ENCODE peak calls at places on chromosomes 5 and 9, in six cellular contexts. E is AG10803, V is keratinocyte, Y is H1, T is astrocyte of the cerebellum, H is cardiac fibroblast. K is an unnamed sample.

GRCh38 chr5:10655041-10655685 is 91.3 kb downstream of the ANKRD33B start:
- DNase-seq in E (no peak), V (no peak), Y (no peak), T (no peak), H (peak; percentile 44), K (no peak)

GRCh38 chr5:176547811-176548210 is 1.3 kb upstream of the CDHR2 start:
- DNase-seq in E (peak; percentile 25), V (no peak), Y (no peak), T (no peak), H (peak; percentile 55), K (no peak)

GRCh38 chr5:77374686-77375085 is 117.4 kb downstream of the WDR41 start:
- DNase-seq in E (no peak), V (no peak), Y (no peak), T (no peak), H (no peak), K (no peak)

GRCh38 chr5:73312146-73312871 is 136.3 kb downstream of the FOXD1 start:
- DNase-seq in E (peak; percentile 95), V (no peak), Y (no peak), T (peak; percentile 97), H (peak; percentile 81), K (peak; percentile 88)

GRCh38 chr5:176614805-176615478 is 5.0 kb upstream of the GPRIN1 start:
- DNase-seq in E (peak; percentile 51), V (no peak), Y (no peak), T (peak; percentile 16), H (peak; percentile 76), K (no peak)

GRCh38 chr5:140403613-140404012 is 2.0 kb downstream of the ANKHD1 start:
- DNase-seq in E (no peak), V (no peak), Y (no peak), T (no peak), H (no peak), K (no peak)

GRCh38 chr9:74666625-74667316 is 169.6 kb downstream of the RORB start:
- DNase-seq in E (no peak), V (no peak), Y (no peak), T (no peak), H (no peak), K (no peak)

GRCh38 chr5:84381501-84382362 is 2.9 kb downstream of the EDIL3 start:
- DNase-seq in E (no peak), V (no peak), Y (no peak), T (no peak), H (peak; percentile 44), K (no peak)

GRCh38 chr9:33155393-33155792 is 11.7 kb downstream of the B4GALT1 start:
- DNase-seq in E (no peak), V (no peak), Y (no peak), T (no peak), H (no peak), K (no peak)

GRCh38 chr9:77987104-77987656 is 44.4 kb downstream of the GNAQ start:
- DNase-seq in E (no peak), V (no peak), Y (no peak), T (no peak), H (no peak), K (no peak)

GRCh38 chr5:166074839-166075481 is 2216.5 kb upstream of the WWC1 start:
- DNase-seq in E (no peak), V (no peak), Y (peak; percentile 48), T (no peak), H (no peak), K (no peak)

GRCh38 chr5:96691503-96692303 is 29.5 kb downstream of the CAST start:
- DNase-seq in E (peak; percentile 88), V (no peak), Y (no peak), T (no peak), H (peak; percentile 62), K (peak; percentile 70)

GRCh38 chr5:174235226-174235992 is 189.9 kb downstream of the NSG2 start:
- DNase-seq in E (peak; percentile 23), V (no peak), Y (no peak), T (peak; percentile 97), H (no peak), K (no peak)

GRCh38 chr5:29150840-29151239 is 2042.6 kb upstream of the CDH6 start:
- DNase-seq in E (no peak), V (no peak), Y (no peak), T (no peak), H (no peak), K (no peak)

GRCh38 chr5:90546216-90546837 is 12.3 kb upstream of the ADGRV1 start:
- DNase-seq in E (peak; percentile 25), V (no peak), Y (no peak), T (no peak), H (no peak), K (no peak)

GRCh38 chr5:61332369-61332745 is 299 bp downstream of the ZSWIM6 start:
- DNase-seq in E (peak; percentile 25), V (no peak), Y (no peak), T (no peak), H (peak; percentile 31), K (no peak)

GRCh38 chr9:137511758-137512463 is 38.3 kb downstream of the PNPLA7 start:
- DNase-seq in E (no peak), V (no peak), Y (no peak), T (no peak), H (no peak), K (no peak)

GRCh38 chr9:129748249-129748648 is 4.6 kb downstream of the PTGES start:
- DNase-seq in E (no peak), V (no peak), Y (no peak), T (no peak), H (peak; percentile 44), K (no peak)

GRCh38 chr5:1111727-1112289 is at the start of gene SLC12A7:
- DNase-seq in E (no peak), V (no peak), Y (peak; percentile 86), T (no peak), H (no peak), K (no peak)

GRCh38 chr9:2116073-2116472 is 100.9 kb downstream of the SMARCA2 start:
- DNase-seq in E (peak; percentile 37), V (no peak), Y (peak; percentile 70), T (no peak), H (peak; percentile 31), K (no peak)

DNA sequence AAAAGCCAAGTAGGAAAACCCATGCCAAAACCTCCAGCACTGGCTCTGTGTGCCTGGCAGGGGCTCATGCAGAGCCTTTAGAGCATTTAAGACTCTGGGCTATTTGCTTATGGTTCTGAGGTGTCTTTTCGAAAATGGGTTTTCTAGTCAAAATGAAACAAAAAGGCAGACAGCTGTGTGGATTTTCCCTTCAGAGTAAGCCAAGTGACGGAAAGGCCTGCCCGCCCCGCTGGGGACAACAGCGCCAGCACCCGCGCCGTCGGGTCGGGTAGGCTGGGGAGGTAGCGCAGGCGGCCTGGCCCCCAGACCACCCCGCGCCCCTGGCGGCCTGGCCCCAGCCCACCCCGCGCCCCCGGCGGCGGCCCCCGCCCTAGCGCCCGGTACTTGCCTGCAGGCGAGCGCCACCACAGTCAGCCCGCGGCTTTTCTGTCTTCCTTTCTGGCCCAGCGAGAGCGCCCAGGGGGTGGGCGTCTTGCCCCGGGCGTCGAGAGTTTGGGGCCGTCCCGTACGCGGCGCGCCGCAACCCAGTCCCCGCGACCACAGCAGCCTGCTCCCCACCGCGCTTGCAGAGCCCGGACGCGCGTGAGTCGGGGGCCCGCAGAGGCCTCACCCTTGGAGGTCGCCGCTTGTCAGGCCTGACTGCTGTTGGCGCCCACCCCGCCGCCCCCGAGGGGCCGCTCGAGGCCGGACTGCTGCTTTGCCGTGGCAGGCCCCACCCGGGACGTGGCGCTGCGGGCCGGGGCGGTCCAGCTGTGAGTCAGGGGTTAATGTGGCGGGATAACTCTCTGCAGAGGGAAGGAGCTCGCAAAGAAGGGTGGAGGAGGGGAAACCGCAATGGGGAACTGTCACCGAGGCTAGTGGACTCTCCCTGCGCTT is at the start of gene TICAM2:
- DNase-seq in E (peak; percentile 76), V (no peak), Y (peak; percentile 80), T (no peak), H (peak; percentile 73), K (no peak)
- TF ChIP-seq CTCF in E (no peak), V (no peak), Y (peak; percentile 53), T (no peak), H (no peak), K (peak; percentile 10)

DNA sequence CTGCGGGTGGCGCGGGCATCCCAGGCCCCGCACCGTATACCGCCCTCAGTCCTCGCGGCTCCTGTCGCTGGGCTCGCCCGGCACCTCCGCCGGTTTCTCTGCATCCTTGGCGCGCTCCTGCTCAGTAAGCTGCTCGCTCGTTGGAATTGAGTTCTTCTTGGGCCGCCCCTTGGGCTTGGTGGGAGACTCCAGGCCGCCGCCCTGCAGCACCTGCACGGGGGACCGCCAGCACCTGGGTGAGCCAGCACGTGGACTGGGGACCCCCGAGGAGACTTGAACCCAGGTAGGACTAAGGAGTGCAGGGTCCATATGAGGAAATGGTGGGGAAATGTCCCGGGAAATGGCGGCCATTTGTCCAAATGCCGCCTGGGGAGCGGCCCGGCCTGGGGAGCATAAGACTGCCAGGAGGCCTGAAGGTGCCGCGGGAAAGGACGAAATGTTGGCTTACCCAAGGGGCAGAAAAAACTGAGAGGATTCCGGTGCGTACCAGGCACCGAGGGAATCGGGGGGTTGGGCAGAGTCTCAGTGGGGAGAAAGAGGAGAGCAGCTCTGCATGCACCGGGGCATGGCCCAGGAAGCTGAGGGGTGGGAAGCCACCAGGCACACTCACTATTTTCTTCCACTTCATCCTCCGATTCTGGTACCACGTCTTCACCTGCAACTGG is 2.9 kb downstream of the BARX1 start:
- DNase-seq in E (no peak), V (no peak), Y (peak; percentile 70), T (no peak), H (no peak), K (no peak)
- H3K4me3 ChIP-seq in E (no peak overlapping the region), V (no peak overlapping the region), Y (no peak overlapping the region), T (no peak overlapping the region), H (no peak overlapping the region), K (no peak overlapping the region)

GRCh38 chr9:122806661-122807060 is 6.7 kb downstream of the OR1K1 start:
- DNase-seq in E (no peak), V (no peak), Y (no peak), T (no peak), H (no peak), K (no peak)

GRCh38 chr9:122807271-122807900 is 7.5 kb downstream of the OR1K1 start:
- DNase-seq in E (peak; percentile 72), V (no peak), Y (no peak), T (no peak), H (peak; percentile 12), K (no peak)

GRCh38 chr9:122812736-122813135 is 12.8 kb downstream of the OR1K1 start:
- DNase-seq in E (no peak), V (no peak), Y (no peak), T (no peak), H (no peak), K (no peak)

GRCh38 chr9:122808141-122808540 is 8.2 kb downstream of the OR1K1 start:
- DNase-seq in E (no peak), V (no peak), Y (no peak), T (no peak), H (no peak), K (no peak)

GRCh38 chr9:122810306-122810946 is 10.5 kb downstream of the OR1K1 start:
- DNase-seq in E (peak; percentile 68), V (no peak), Y (peak; percentile 81), T (peak; percentile 59), H (peak; percentile 82), K (peak; percentile 27)
- TF ChIP-seq CTCF in E (peak; percentile 73), V (peak; percentile 95), Y (peak; percentile 87), T (peak; percentile 59), H (peak; percentile 56), K (peak; percentile 58)

DNA sequence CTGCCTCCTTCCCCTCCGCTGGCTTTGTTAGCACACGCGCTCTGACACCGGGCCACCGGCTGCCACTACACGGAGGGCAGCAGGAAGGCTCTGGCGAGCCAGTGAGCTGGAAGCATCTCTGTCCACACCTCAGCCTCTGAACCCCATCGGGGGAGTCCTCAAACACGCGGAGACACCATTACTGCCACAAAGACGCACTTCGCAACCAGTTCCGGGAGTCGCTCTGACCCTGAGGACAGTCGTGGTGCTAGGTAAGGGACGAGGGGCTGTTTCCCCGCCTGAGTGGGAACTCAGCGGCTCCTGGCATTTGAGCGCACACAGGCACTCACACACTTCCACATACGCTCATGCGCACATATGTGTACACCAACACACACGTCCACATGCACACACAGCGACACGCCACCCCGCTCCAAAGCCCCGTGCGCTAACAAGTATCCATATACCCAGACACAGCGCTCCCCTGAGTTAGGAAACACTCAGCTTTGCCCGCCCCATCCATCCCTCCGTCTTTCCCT is 159.9 kb downstream of the C9orf152 start:
- DNase-seq in E (no peak), V (no peak), Y (peak; percentile 67), T (no peak), H (no peak), K (no peak)
- H3K4me3 ChIP-seq in E (peak overlapping the region; percentile 94), V (peak overlapping the region; percentile 82), Y (peak overlapping the region; percentile 82), T (peak overlapping the region; percentile 99), H (peak overlapping the region; percentile 97), K (peak overlapping the region; percentile 100)